ENCODE peak calls at places on chromosomes 13 and 19, in six cellular contexts. One of them, this sample, is unnamed.

GRCh38 chr13:73733691-73734090 is 400.5 kb downstream of the KLF12 start:
- DNase-seq in CD8-positive, alpha-beta T cell: no peak
- DNase-seq in A549: no peak
- DNase-seq in fibroblast of lung: no peak
- DNase-seq in heart left ventricle: no peak
- DNase-seq in CD4-positive, alpha-beta memory T cell: no peak
- DNase-seq in this sample: no peak

GRCh38 chr19:55095260-55096060 is 19.8 kb downstream of the EPS8L1 start:
- DNase-seq in heart left ventricle: no peak
- DNase-seq in A549: no peak
- DNase-seq in CD4-positive, alpha-beta memory T cell: no peak
- DNase-seq in CD8-positive, alpha-beta T cell: no peak
- DNase-seq in fibroblast of lung: no peak
- DNase-seq in this sample: no peak

GRCh38 chr19:15093001-15093400 is 11.0 kb downstream of the OR1I1 start:
- DNase-seq in CD4-positive, alpha-beta memory T cell: no peak
- DNase-seq in fibroblast of lung: no peak
- DNase-seq in A549: no peak
- DNase-seq in heart left ventricle: no peak
- DNase-seq in CD8-positive, alpha-beta T cell: no peak
- DNase-seq in this sample: no peak

GRCh38 chr13:50950808-50951207 is 41.2 kb downstream of the RNASEH2B start:
- DNase-seq in heart left ventricle: no peak
- DNase-seq in CD4-positive, alpha-beta memory T cell: no peak
- DNase-seq in CD8-positive, alpha-beta T cell: no peak
- DNase-seq in A549: no peak
- DNase-seq in fibroblast of lung: peak; percentile 48
- DNase-seq in this sample: no peak

GRCh38 chr13:96821381-96821780 is 172.9 kb downstream of the OXGR1 start:
- DNase-seq in A549: no peak
- DNase-seq in heart left ventricle: no peak
- DNase-seq in fibroblast of lung: peak; percentile 40
- DNase-seq in CD8-positive, alpha-beta T cell: no peak
- DNase-seq in CD4-positive, alpha-beta memory T cell: no peak
- DNase-seq in this sample: no peak

GRCh38 chr13:46119883-46120614 is 15.2 kb upstream of the CPB2 start:
- DNase-seq in fibroblast of lung: peak; percentile 31
- DNase-seq in CD4-positive, alpha-beta memory T cell: no peak
- DNase-seq in A549: peak; percentile 28
- DNase-seq in CD8-positive, alpha-beta T cell: no peak
- DNase-seq in heart left ventricle: no peak
- DNase-seq in this sample: no peak

GRCh38 chr13:63414247-63414646 is 1998.6 kb upstream of the PCDH20 start:
- DNase-seq in CD4-positive, alpha-beta memory T cell: no peak
- DNase-seq in heart left ventricle: no peak
- DNase-seq in A549: no peak
- DNase-seq in CD8-positive, alpha-beta T cell: no peak
- DNase-seq in fibroblast of lung: no peak
- DNase-seq in this sample: no peak

GRCh38 chr19:2042485-2043268 is 8.4 kb downstream of the MKNK2 start:
- DNase-seq in heart left ventricle: no peak
- DNase-seq in CD4-positive, alpha-beta memory T cell: no peak
- DNase-seq in fibroblast of lung: no peak
- DNase-seq in A549: no peak
- DNase-seq in CD8-positive, alpha-beta T cell: no peak
- DNase-seq in this sample: peak; percentile 44

GRCh38 chr19:5456130-5456835 is 1.1 kb downstream of the ZNRF4 start:
- DNase-seq in heart left ventricle: no peak
- DNase-seq in CD8-positive, alpha-beta T cell: no peak
- DNase-seq in CD4-positive, alpha-beta memory T cell: no peak
- DNase-seq in fibroblast of lung: no peak
- DNase-seq in A549: no peak
- DNase-seq in this sample: no peak

GRCh38 chr13:113902956-113903355 is 39.1 kb upstream of the GAS6 start:
- DNase-seq in heart left ventricle: no peak
- DNase-seq in CD4-positive, alpha-beta memory T cell: no peak
- DNase-seq in fibroblast of lung: no peak
- DNase-seq in CD8-positive, alpha-beta T cell: no peak
- DNase-seq in A549: no peak
- DNase-seq in this sample: no peak

GRCh38 chr19:6740589-6741348 is 1.3 kb downstream of the TRIP10 start:
- DNase-seq in CD8-positive, alpha-beta T cell: no peak
- DNase-seq in A549: peak; percentile 27
- DNase-seq in heart left ventricle: peak; percentile 80
- DNase-seq in CD4-positive, alpha-beta memory T cell: no peak
- DNase-seq in fibroblast of lung: peak; percentile 18
- DNase-seq in this sample: peak; percentile 62

GRCh38 chr19:39270091-39270871 is 2.1 kb downstream of the IFNL2 start:
- DNase-seq in CD4-positive, alpha-beta memory T cell: no peak
- DNase-seq in fibroblast of lung: no peak
- DNase-seq in A549: peak; percentile 41
- DNase-seq in heart left ventricle: no peak
- DNase-seq in CD8-positive, alpha-beta T cell: no peak
- DNase-seq in this sample: no peak

GRCh38 chr13:58478858-58479257 is 847.3 kb downstream of the PCDH17 start:
- DNase-seq in A549: no peak
- DNase-seq in heart left ventricle: no peak
- DNase-seq in fibroblast of lung: no peak
- DNase-seq in CD8-positive, alpha-beta T cell: no peak
- DNase-seq in CD4-positive, alpha-beta memory T cell: no peak
- DNase-seq in this sample: no peak

GRCh38 chr13:59398127-59398526 is 765.6 kb downstream of the DIAPH3 start:
- DNase-seq in fibroblast of lung: no peak
- DNase-seq in CD8-positive, alpha-beta T cell: no peak
- DNase-seq in CD4-positive, alpha-beta memory T cell: no peak
- DNase-seq in heart left ventricle: peak; percentile 31
- DNase-seq in A549: no peak
- DNase-seq in this sample: no peak

GRCh38 chr13:35891973-35892441 is 239.2 kb downstream of the DCLK1 start:
- DNase-seq in CD4-positive, alpha-beta memory T cell: no peak
- DNase-seq in CD8-positive, alpha-beta T cell: no peak
- DNase-seq in heart left ventricle: no peak
- DNase-seq in A549: peak; percentile 1
- DNase-seq in fibroblast of lung: no peak
- DNase-seq in this sample: no peak

GRCh38 chr13:44989941-44990340 is 603 bp downstream of the GPALPP1 start:
- DNase-seq in fibroblast of lung: peak; percentile 18
- DNase-seq in heart left ventricle: no peak
- DNase-seq in CD8-positive, alpha-beta T cell: no peak
- DNase-seq in CD4-positive, alpha-beta memory T cell: no peak
- DNase-seq in A549: no peak
- DNase-seq in this sample: no peak

GRCh38 chr13:109783447-109783814 is 3.0 kb downstream of the IRS2 start:
- DNase-seq in A549: no peak
- DNase-seq in heart left ventricle: no peak
- DNase-seq in CD8-positive, alpha-beta T cell: no peak
- DNase-seq in CD4-positive, alpha-beta memory T cell: no peak
- DNase-seq in fibroblast of lung: no peak
- DNase-seq in this sample: peak; percentile 86

GRCh38 chr19:6204212-6204611 is 68.7 kb downstream of the ACSBG2 start:
- DNase-seq in CD8-positive, alpha-beta T cell: no peak
- DNase-seq in fibroblast of lung: no peak
- DNase-seq in A549: no peak
- DNase-seq in CD4-positive, alpha-beta memory T cell: no peak
- DNase-seq in heart left ventricle: no peak
- DNase-seq in this sample: no peak

GRCh38 chr13:100533588-100534041 is 55.0 kb downstream of the GGACT start:
- DNase-seq in CD8-positive, alpha-beta T cell: no peak
- DNase-seq in fibroblast of lung: no peak
- DNase-seq in A549: no peak
- DNase-seq in CD4-positive, alpha-beta memory T cell: no peak
- DNase-seq in heart left ventricle: no peak
- DNase-seq in this sample: no peak

GRCh38 chr19:47022140-47022536 is 2.5 kb downstream of the NPAS1 start:
- DNase-seq in A549: no peak
- DNase-seq in heart left ventricle: no peak
- DNase-seq in fibroblast of lung: no peak
- DNase-seq in CD8-positive, alpha-beta T cell: no peak
- DNase-seq in CD4-positive, alpha-beta memory T cell: no peak
- DNase-seq in this sample: no peak

GRCh38 chr13:84208251-84208650 is 326.0 kb upstream of the SLITRK1 start:
- DNase-seq in A549: no peak
- DNase-seq in fibroblast of lung: no peak
- DNase-seq in CD8-positive, alpha-beta T cell: no peak
- DNase-seq in CD4-positive, alpha-beta memory T cell: no peak
- DNase-seq in heart left ventricle: no peak
- DNase-seq in this sample: no peak

GRCh38 chr13:110506859-110507566 is 54.5 kb downstream of the RAB20 start:
- DNase-seq in heart left ventricle: peak; percentile 82
- DNase-seq in A549: peak; percentile 57
- DNase-seq in fibroblast of lung: peak; percentile 60
- DNase-seq in CD8-positive, alpha-beta T cell: no peak
- DNase-seq in CD4-positive, alpha-beta memory T cell: no peak
- DNase-seq in this sample: no peak

GRCh38 chr13:73422973-73423372 is 364.2 kb downstream of the KLF5 start:
- DNase-seq in fibroblast of lung: no peak
- DNase-seq in A549: no peak
- DNase-seq in CD8-positive, alpha-beta T cell: no peak
- DNase-seq in heart left ventricle: no peak
- DNase-seq in CD4-positive, alpha-beta memory T cell: no peak
- DNase-seq in this sample: no peak

GRCh38 chr13:40982772-40983171 is 36.3 kb downstream of the ELF1 start:
- DNase-seq in CD8-positive, alpha-beta T cell: peak; percentile 49
- DNase-seq in A549: no peak
- DNase-seq in heart left ventricle: peak; percentile 62
- DNase-seq in fibroblast of lung: peak; percentile 59
- DNase-seq in CD4-positive, alpha-beta memory T cell: peak; percentile 89
- DNase-seq in this sample: no peak

GRCh38 chr19:10516671-10517286 is 468 bp downstream of the S1PR5 start:
- DNase-seq in CD8-positive, alpha-beta T cell: no peak
- DNase-seq in A549: no peak
- DNase-seq in CD4-positive, alpha-beta memory T cell: no peak
- DNase-seq in heart left ventricle: no peak
- DNase-seq in fibroblast of lung: no peak
- DNase-seq in this sample: no peak

GRCh38 chr13:60019119-60019993 is 144.4 kb downstream of the DIAPH3 start:
- DNase-seq in CD8-positive, alpha-beta T cell: no peak
- DNase-seq in heart left ventricle: no peak
- DNase-seq in CD4-positive, alpha-beta memory T cell: no peak
- DNase-seq in fibroblast of lung: peak; percentile 77
- DNase-seq in A549: no peak
- DNase-seq in this sample: no peak

GRCh38 chr19:51491586-51491985 is 10.0 kb downstream of the SIGLEC12 start:
- DNase-seq in CD4-positive, alpha-beta memory T cell: no peak
- DNase-seq in fibroblast of lung: no peak
- DNase-seq in A549: no peak
- DNase-seq in CD8-positive, alpha-beta T cell: no peak
- DNase-seq in heart left ventricle: no peak
- DNase-seq in this sample: no peak

GRCh38 chr19:49809987-49810389 is 3.1 kb downstream of the FUZ start:
- DNase-seq in fibroblast of lung: no peak
- DNase-seq in A549: no peak
- DNase-seq in CD4-positive, alpha-beta memory T cell: no peak
- DNase-seq in CD8-positive, alpha-beta T cell: no peak
- DNase-seq in heart left ventricle: no peak
- DNase-seq in this sample: no peak
- H3K4me3 ChIP-seq in fibroblast of lung: peak overlapping the region; percentile 44
- H3K4me3 ChIP-seq in A549: no peak overlapping the region
- H3K4me3 ChIP-seq in CD4-positive, alpha-beta memory T cell: peak overlapping the region; percentile 44
- H3K4me3 ChIP-seq in CD8-positive, alpha-beta T cell: no peak overlapping the region
- H3K4me3 ChIP-seq in heart left ventricle: peak overlapping the region; percentile 69
- H3K4me3 ChIP-seq in this sample: no peak overlapping the region

GRCh38 chr19:16373989-16374388 is 49.4 kb downstream of the KLF2 start:
- DNase-seq in A549: no peak
- DNase-seq in fibroblast of lung: no peak
- DNase-seq in CD4-positive, alpha-beta memory T cell: no peak
- DNase-seq in heart left ventricle: no peak
- DNase-seq in CD8-positive, alpha-beta T cell: no peak
- DNase-seq in this sample: no peak
- H3K4me1 ChIP-seq in A549: peaks cover 9% of the 10 kb centered on the region
- H3K4me1 ChIP-seq in fibroblast of lung: peaks cover 30% of the 10 kb centered on the region
- H3K4me1 ChIP-seq in CD4-positive, alpha-beta memory T cell: peaks cover 97% of the 10 kb centered on the region
- H3K4me1 ChIP-seq in heart left ventricle: peaks cover 69% of the 10 kb centered on the region
- H3K4me1 ChIP-seq in CD8-positive, alpha-beta T cell: peaks cover 93% of the 10 kb centered on the region
- H3K4me1 ChIP-seq in this sample: peaks cover 57% of the 10 kb centered on the region

GRCh38 chr13:75175575-75175974 is 306.4 kb downstream of the TBC1D4 start:
- DNase-seq in CD4-positive, alpha-beta memory T cell: no peak
- DNase-seq in heart left ventricle: no peak
- DNase-seq in fibroblast of lung: no peak
- DNase-seq in CD8-positive, alpha-beta T cell: no peak
- DNase-seq in A549: no peak
- DNase-seq in this sample: no peak
- H3K27ac ChIP-seq in CD4-positive, alpha-beta memory T cell: no peak overlapping the region
- H3K27ac ChIP-seq in heart left ventricle: no peak overlapping the region
- H3K27ac ChIP-seq in fibroblast of lung: no peak overlapping the region
- H3K27ac ChIP-seq in CD8-positive, alpha-beta T cell: no peak overlapping the region
- H3K27ac ChIP-seq in A549: peak overlapping the region; percentile 49
- H3K27ac ChIP-seq in this sample: no peak overlapping the region

GRCh38 chr19:932647-933552 is 7.1 kb downstream of the ARID3A start:
- DNase-seq in CD4-positive, alpha-beta memory T cell: peak; percentile 44
- DNase-seq in fibroblast of lung: peak; percentile 94
- DNase-seq in heart left ventricle: peak; percentile 79
- DNase-seq in CD8-positive, alpha-beta T cell: no peak
- DNase-seq in A549: peak; percentile 37
- DNase-seq in this sample: peak; percentile 37
- H3K4me3 ChIP-seq in CD4-positive, alpha-beta memory T cell: no peak overlapping the region
- H3K4me3 ChIP-seq in fibroblast of lung: no peak overlapping the region
- H3K4me3 ChIP-seq in heart left ventricle: peak overlapping the region; percentile 26
- H3K4me3 ChIP-seq in CD8-positive, alpha-beta T cell: no peak overlapping the region
- H3K4me3 ChIP-seq in A549: no peak overlapping the region
- H3K4me3 ChIP-seq in this sample: no peak overlapping the region

This sample was measured in SJSA1.